ENCODE peak calls at places on chromosomes 11 and 22, in nine cellular contexts. X is testis; D is right lobe of liver; T is CD8-positive, alpha-beta T cell; V is AG04450; N is uterus; R is AG10803; Y is fibroblast of pulmonary artery; P is H1. F is an unnamed sample.

GRCh38 chr22:38203090-38203810 is 1.5 kb downstream of the MAFF start:
- DNase-seq in X (peak), D (peak), T (peak), V (no peak), N (no peak), R (no peak), Y (peak), P (peak), F (no peak)

GRCh38 chr22:22944268-22944985 is 56.8 kb downstream of the IGLL5 start:
- DNase-seq in X (peak), D (peak), T (no peak), V (no peak), N (no peak), R (no peak), Y (no peak), P (peak), F (no peak)

GRCh38 chr22:31926969-31927368 is 17.4 kb upstream of the YWHAH start:
- DNase-seq in X (no peak), D (no peak), T (no peak), V (no peak), N (no peak), R (no peak), Y (no peak), P (peak), F (no peak)

GRCh38 chr11:77130763-77131513 is 2.9 kb downstream of the MYO7A start:
- DNase-seq in X (peak), D (peak), T (no peak), V (no peak), N (peak), R (peak), Y (peak), P (no peak), F (no peak)

GRCh38 chr11:82046778-82047177 is 686.9 kb downstream of the FAM181B start:
- DNase-seq in X (no peak), D (no peak), T (no peak), V (no peak), N (no peak), R (peak), Y (peak), P (no peak), F (no peak)

GRCh38 chr11:119727523-119728081 is 1.4 kb downstream of the NECTIN1 start:
- DNase-seq in X (no peak), D (peak), T (peak), V (no peak), N (peak), R (no peak), Y (no peak), P (peak), F (no peak)

GRCh38 chr11:132072880-132073213 is 702.4 kb downstream of the NTM start:
- DNase-seq in X (no peak), D (no peak), T (no peak), V (no peak), N (no peak), R (peak), Y (peak), P (no peak), F (no peak)

GRCh38 chr22:26671317-26672059 is 14.1 kb downstream of the MIAT start:
- DNase-seq in X (no peak), D (peak), T (peak), V (no peak), N (peak), R (no peak), Y (no peak), P (no peak), F (peak)

GRCh38 chr11:43532046-43532445 is 148.5 kb upstream of the HSD17B12 start:
- DNase-seq in X (no peak), D (no peak), T (no peak), V (no peak), N (no peak), R (no peak), Y (no peak), P (no peak), F (no peak)

GRCh38 chr11:79369094-79369493 is 71.7 kb downstream of the TENM4 start:
- DNase-seq in X (no peak), D (no peak), T (no peak), V (no peak), N (no peak), R (no peak), Y (no peak), P (no peak), F (no peak)

DNA sequence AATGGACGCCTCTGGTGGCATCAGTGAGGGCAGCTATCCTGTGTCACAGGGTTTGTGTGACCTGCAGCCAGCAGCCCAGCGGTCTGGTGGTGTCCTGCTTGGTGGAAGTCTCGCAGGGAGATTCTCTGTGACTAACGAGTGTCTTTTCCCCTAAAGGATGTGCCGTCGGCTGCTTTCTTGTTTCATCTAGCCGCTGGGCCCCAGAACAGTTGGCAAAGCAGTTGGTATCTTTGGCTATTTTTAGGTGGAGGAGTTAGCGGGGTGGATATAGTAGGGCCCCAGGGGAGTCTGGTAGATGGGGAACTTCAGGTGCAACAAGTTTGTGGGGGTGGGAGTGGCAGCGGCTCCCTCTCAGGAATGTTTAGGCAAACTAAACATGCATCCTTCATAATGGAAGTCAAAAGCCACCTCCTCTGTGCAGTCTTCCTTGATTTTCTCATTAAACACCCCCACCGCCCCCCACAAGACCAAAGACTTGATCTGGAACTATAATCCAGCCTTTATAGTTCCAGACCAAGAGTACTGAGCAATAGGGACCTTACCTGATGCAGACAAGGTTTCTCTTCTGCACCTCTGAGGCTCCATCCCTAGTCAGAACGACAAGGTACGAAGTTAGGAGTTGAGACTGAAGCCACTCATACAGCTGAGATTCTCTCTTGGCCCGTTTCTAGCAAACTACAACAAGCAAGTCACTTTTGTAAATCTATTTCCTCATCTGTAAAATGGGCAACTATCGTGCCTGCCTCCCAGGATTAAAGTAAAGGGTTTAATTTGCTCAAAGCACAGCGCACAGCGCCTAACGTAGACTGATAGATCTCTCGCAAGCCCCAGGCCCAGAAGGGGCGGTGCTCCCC is 1.1 kb upstream of the PELI3 start:
- DNase-seq in X (no peak), D (peak), T (no peak), V (no peak), N (no peak), R (no peak), Y (no peak), P (peak), F (no peak)
- H3K4me3 ChIP-seq in X (peak), D (peak), T (peak), V (peak), N (peak), R (peak), Y (peak), P (peak), F (peak)

DNA sequence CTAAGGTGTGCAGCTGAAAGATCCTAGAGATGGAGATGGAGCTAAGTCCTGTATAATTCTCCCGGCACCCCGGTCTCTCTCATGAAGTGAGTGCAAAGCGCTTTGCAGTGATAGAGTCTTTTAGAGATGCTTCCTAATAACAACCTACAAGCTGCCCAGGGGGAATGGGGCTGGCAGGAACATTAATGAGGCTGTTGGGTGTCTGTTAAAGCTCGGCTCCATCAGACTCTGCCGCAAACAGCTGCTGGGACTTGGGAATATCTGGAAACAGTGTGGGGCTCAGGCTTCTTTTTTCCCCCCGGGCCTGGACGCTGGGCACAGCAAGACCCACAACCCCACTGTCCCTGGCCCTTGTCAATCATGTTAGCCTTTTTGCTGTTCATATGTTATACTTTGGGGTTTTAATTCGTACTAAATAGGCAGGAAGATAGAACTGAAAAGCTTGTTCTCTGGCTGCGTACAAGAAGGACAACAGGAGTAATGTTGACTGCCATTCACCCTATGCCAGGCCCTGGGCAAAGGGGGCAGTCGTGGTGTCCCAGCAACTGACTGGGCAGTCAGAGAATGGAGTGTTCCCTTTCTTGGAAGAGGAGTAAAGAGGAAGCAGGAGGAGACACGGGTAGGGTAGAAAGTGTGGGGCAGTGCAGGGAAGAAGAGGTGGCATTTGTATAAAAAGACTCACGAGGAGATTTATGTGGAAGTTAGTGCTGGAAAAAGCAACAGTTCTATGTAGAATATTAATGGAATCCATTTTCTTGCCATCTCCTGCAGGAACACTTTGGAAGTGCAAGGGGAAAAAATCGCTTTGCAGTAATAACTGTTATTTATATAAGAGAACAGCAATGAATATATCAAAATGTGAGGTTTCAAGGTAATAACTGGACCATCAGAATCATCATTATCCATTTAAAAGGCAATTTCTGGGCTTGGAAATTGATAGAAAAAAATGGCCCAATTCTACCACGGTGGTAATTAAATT is 232.8 kb downstream of the GRIK4 start:
- DNase-seq in X (no peak), D (no peak), T (no peak), V (no peak), N (no peak), R (no peak), Y (no peak), P (no peak), F (no peak)
- TF ChIP-seq CTCF in X (no peak), D (no peak), T (no peak), V (peak), N (no peak), R (no peak), Y (no peak), P (no peak), F (no peak)

DNA sequence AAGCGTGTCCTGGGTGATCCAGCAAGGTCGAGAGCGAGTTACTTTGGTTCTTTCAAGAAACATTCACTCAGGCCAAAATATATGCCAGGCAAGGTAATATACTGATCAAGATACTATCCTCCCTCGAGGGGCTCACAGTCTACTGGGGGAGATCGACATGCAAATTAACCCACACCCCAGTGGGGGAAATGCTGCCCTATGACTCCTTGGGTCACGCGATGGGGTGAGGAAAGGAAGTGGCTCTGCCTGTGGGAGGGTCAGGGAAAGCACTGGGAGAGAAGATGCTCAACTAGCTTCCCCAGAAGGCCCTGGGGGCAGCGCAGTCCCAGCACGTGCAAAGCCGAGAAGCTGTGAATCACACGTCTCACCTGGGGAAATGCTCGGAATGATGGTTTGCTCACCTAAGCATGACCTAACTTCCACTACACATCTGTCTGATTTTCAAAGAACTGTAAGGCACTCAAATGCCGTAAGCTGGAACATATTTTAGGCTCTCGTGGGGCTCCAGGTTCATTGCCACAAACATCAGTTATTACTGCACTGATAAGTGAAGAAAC is 130.7 kb downstream of the RCN1 start:
- DNase-seq in X (no peak), D (no peak), T (no peak), V (no peak), N (no peak), R (no peak), Y (no peak), P (no peak), F (no peak)
- H3K4me3 ChIP-seq in X (no peak), D (no peak), T (no peak), V (no peak), N (no peak), R (no peak), Y (no peak), P (no peak), F (no peak)

GRCh38 chr11:12056112-12056511 is 47.7 kb upstream of the DKK3 start:
- DNase-seq in X (no peak), D (no peak), T (no peak), V (no peak), N (no peak), R (no peak), Y (no peak), P (no peak), F (no peak)
- TF ChIP-seq CTCF in X (no peak), D (no peak), T (no peak), V (peak), N (no peak), R (no peak), Y (no peak), P (no peak), F (no peak)

GRCh38 chr11:66335531-66336233 is 552 bp downstream of the RIN1 start:
- DNase-seq in X (no peak), D (no peak), T (no peak), V (no peak), N (peak), R (peak), Y (peak), P (peak), F (no peak)
- H3K4me3 ChIP-seq in X (peak), D (peak), T (peak), V (peak), N (peak), R (peak), Y (peak), P (peak), F (peak)

GRCh38 chr22:19477321-19478085 is 1.5 kb downstream of the UFD1 start:
- DNase-seq in X (no peak), D (peak), T (no peak), V (no peak), N (no peak), R (peak), Y (peak), P (no peak), F (no peak)
- TF ChIP-seq CTCF in X (no peak), D (peak), T (no peak), V (peak), N (no peak), R (peak), Y (peak), P (no peak), F (no peak)

DNA sequence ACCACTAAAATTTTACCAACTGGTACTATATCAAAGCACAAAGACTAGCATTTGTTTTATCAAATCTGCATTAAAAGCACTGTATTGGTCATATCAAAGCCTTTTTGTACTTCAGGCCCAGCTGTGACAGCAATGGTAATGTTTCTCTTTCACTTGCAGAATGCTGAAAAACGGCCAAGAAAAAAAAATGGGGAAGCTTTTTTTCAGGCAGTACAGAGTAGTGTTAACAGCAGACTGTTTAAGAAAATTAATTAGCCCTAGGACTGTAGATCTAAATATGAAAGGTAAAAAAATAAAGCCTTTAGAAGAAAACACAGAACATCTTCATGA is 33.3 kb downstream of the DENND5A start:
- DNase-seq in X (no peak), D (no peak), T (no peak), V (no peak), N (no peak), R (peak), Y (peak), P (no peak), F (no peak)
- H3K4me3 ChIP-seq in X (no peak), D (peak), T (peak), V (no peak), N (no peak), R (no peak), Y (peak), P (peak), F (peak)

DNA sequence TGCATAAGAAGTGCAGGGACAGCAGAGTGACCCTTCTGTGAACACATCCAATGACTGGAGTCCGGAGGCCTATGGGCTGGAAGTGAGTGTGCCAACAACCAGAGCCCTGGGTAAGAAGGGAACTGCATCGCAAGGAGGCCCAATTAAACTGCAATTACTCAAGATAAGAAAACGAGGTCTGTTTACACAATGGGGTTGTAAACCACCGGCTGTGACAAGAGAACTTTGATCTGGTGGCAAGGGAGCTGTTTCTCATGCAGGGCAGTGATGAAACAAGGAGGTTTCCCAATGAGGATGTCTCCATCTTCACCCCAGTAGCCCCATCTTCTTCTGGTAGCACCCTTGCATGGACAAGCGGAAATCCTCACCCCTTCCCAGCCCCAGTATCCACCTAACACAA is 21.5 kb downstream of the ETS1 start:
- DNase-seq in X (no peak), D (no peak), T (no peak), V (no peak), N (no peak), R (no peak), Y (no peak), P (no peak), F (no peak)
- TF ChIP-seq CTCF in X (no peak), D (no peak), T (no peak), V (no peak), N (no peak), R (no peak), Y (no peak), P (no peak), F (no peak)